ENCODE peak calls at places on chromosomes 2 and 18, in six cellular contexts. One of them, this sample, is unnamed.

GRCh38 chr2:69385443-69386151 is 1.4 kb downstream of the GFPT1 start:
- DNase-seq in GM10248: no peak
- DNase-seq in GM20000: no peak
- DNase-seq in keratinocyte: no peak
- DNase-seq in HFFc6: no peak
- DNase-seq in BE2C: no peak
- DNase-seq in this sample: peak

GRCh38 chr18:74069178-74070050 is 78.2 kb downstream of the FBXO15 start:
- DNase-seq in GM10248: no peak
- DNase-seq in GM20000: no peak
- DNase-seq in keratinocyte: no peak
- DNase-seq in HFFc6: no peak
- DNase-seq in BE2C: no peak
- DNase-seq in this sample: peak

GRCh38 chr18:32042337-32042736 is 23.7 kb downstream of the RNF125 start:
- DNase-seq in GM10248: no peak
- DNase-seq in GM20000: no peak
- DNase-seq in keratinocyte: no peak
- DNase-seq in HFFc6: no peak
- DNase-seq in BE2C: no peak
- DNase-seq in this sample: no peak

GRCh38 chr2:63696496-63696895 is 107.7 kb downstream of the MDH1 start:
- DNase-seq in GM10248: no peak
- DNase-seq in GM20000: no peak
- DNase-seq in keratinocyte: no peak
- DNase-seq in HFFc6: no peak
- DNase-seq in BE2C: no peak
- DNase-seq in this sample: no peak

GRCh38 chr18:45110577-45111506 is 430.2 kb downstream of the SETBP1 start:
- DNase-seq in GM10248: no peak
- DNase-seq in GM20000: no peak
- DNase-seq in keratinocyte: no peak
- DNase-seq in HFFc6: no peak
- DNase-seq in BE2C: no peak
- DNase-seq in this sample: peak

GRCh38 chr2:171410101-171410500 is 23.7 kb downstream of the METTL8 start:
- DNase-seq in GM10248: no peak
- DNase-seq in GM20000: no peak
- DNase-seq in keratinocyte: no peak
- DNase-seq in HFFc6: peak
- DNase-seq in BE2C: no peak
- DNase-seq in this sample: peak

GRCh38 chr2:74482801-74483674 is at the start of the genes CCDC142 and TTC31:
- DNase-seq in GM10248: peak
- DNase-seq in GM20000: peak
- DNase-seq in keratinocyte: no peak
- DNase-seq in HFFc6: peak
- DNase-seq in BE2C: peak
- DNase-seq in this sample: peak

GRCh38 chr2:228767196-228767595 is 503.9 kb downstream of the PID1 start:
- DNase-seq in GM10248: no peak
- DNase-seq in GM20000: no peak
- DNase-seq in keratinocyte: no peak
- DNase-seq in HFFc6: peak
- DNase-seq in BE2C: no peak
- DNase-seq in this sample: peak

GRCh38 chr2:59888015-59888414 is 665.4 kb downstream of the BCL11A start:
- DNase-seq in GM10248: peak
- DNase-seq in GM20000: peak
- DNase-seq in keratinocyte: no peak
- DNase-seq in HFFc6: no peak
- DNase-seq in BE2C: no peak
- DNase-seq in this sample: no peak

GRCh38 chr2:9665903-9666302 is 35.1 kb upstream of the YWHAQ start:
- DNase-seq in GM10248: no peak
- DNase-seq in GM20000: no peak
- DNase-seq in keratinocyte: no peak
- DNase-seq in HFFc6: peak
- DNase-seq in BE2C: no peak
- DNase-seq in this sample: peak

GRCh38 chr18:35267809-35268208 is 22.2 kb downstream of the ZSCAN30 start:
- DNase-seq in GM10248: no peak
- DNase-seq in GM20000: no peak
- DNase-seq in keratinocyte: no peak
- DNase-seq in HFFc6: no peak
- DNase-seq in BE2C: peak
- DNase-seq in this sample: no peak

GRCh38 chr2:176682278-176682677 is 413.0 kb downstream of the MTX2 start:
- DNase-seq in GM10248: no peak
- DNase-seq in GM20000: no peak
- DNase-seq in keratinocyte: no peak
- DNase-seq in HFFc6: no peak
- DNase-seq in BE2C: no peak
- DNase-seq in this sample: peak

GRCh38 chr2:9629222-9630000 is 1.4 kb downstream of the YWHAQ start:
- DNase-seq in GM10248: no peak
- DNase-seq in GM20000: no peak
- DNase-seq in keratinocyte: no peak
- DNase-seq in HFFc6: peak
- DNase-seq in BE2C: no peak
- DNase-seq in this sample: peak

GRCh38 chr2:218898109-218898878 is 17.6 kb downstream of the WNT10A start:
- DNase-seq in GM10248: peak
- DNase-seq in GM20000: peak
- DNase-seq in keratinocyte: no peak
- DNase-seq in HFFc6: no peak
- DNase-seq in BE2C: peak
- DNase-seq in this sample: peak

GRCh38 chr2:9753276-9753600 is 90.0 kb upstream of the TAF1B start:
- DNase-seq in GM10248: peak
- DNase-seq in GM20000: peak
- DNase-seq in keratinocyte: peak
- DNase-seq in HFFc6: peak
- DNase-seq in BE2C: no peak
- DNase-seq in this sample: peak

GRCh38 chr2:88714667-88715066 is 23.2 kb downstream of the RPIA start:
- DNase-seq in GM10248: no peak
- DNase-seq in GM20000: no peak
- DNase-seq in keratinocyte: no peak
- DNase-seq in HFFc6: no peak
- DNase-seq in BE2C: no peak
- DNase-seq in this sample: no peak

GRCh38 chr2:38613126-38613848 is 10.6 kb upstream of the HNRNPLL start:
- DNase-seq in GM10248: no peak
- DNase-seq in GM20000: no peak
- DNase-seq in keratinocyte: no peak
- DNase-seq in HFFc6: no peak
- DNase-seq in BE2C: no peak
- DNase-seq in this sample: no peak

GRCh38 chr2:33782395-33783239 is 183.5 kb upstream of the FAM98A start:
- DNase-seq in GM10248: no peak
- DNase-seq in GM20000: no peak
- DNase-seq in keratinocyte: no peak
- DNase-seq in HFFc6: no peak
- DNase-seq in BE2C: no peak
- DNase-seq in this sample: no peak

GRCh38 chr18:60157810-60158209 is 214.8 kb downstream of the MC4R start:
- DNase-seq in GM10248: no peak
- DNase-seq in GM20000: no peak
- DNase-seq in keratinocyte: no peak
- DNase-seq in HFFc6: no peak
- DNase-seq in BE2C: no peak
- DNase-seq in this sample: no peak

GRCh38 chr18:60064271-60064670 is 164.5 kb downstream of the PMAIP1 start:
- DNase-seq in GM10248: no peak
- DNase-seq in GM20000: no peak
- DNase-seq in keratinocyte: peak
- DNase-seq in HFFc6: peak
- DNase-seq in BE2C: no peak
- DNase-seq in this sample: no peak

GRCh38 chr2:30670453-30670852 is 136.8 kb downstream of the CAPN13 start:
- DNase-seq in GM10248: no peak
- DNase-seq in GM20000: no peak
- DNase-seq in keratinocyte: no peak
- DNase-seq in HFFc6: no peak
- DNase-seq in BE2C: no peak
- DNase-seq in this sample: no peak

GRCh38 chr2:201517094-201517493 is 65.6 kb downstream of the STRADB start:
- DNase-seq in GM10248: no peak
- DNase-seq in GM20000: no peak
- DNase-seq in keratinocyte: no peak
- DNase-seq in HFFc6: peak
- DNase-seq in BE2C: no peak
- DNase-seq in this sample: no peak

GRCh38 chr2:110853516-110853915 is 121.1 kb downstream of the ACOXL start:
- DNase-seq in GM10248: peak
- DNase-seq in GM20000: peak
- DNase-seq in keratinocyte: no peak
- DNase-seq in HFFc6: no peak
- DNase-seq in BE2C: peak
- DNase-seq in this sample: peak

DNA sequence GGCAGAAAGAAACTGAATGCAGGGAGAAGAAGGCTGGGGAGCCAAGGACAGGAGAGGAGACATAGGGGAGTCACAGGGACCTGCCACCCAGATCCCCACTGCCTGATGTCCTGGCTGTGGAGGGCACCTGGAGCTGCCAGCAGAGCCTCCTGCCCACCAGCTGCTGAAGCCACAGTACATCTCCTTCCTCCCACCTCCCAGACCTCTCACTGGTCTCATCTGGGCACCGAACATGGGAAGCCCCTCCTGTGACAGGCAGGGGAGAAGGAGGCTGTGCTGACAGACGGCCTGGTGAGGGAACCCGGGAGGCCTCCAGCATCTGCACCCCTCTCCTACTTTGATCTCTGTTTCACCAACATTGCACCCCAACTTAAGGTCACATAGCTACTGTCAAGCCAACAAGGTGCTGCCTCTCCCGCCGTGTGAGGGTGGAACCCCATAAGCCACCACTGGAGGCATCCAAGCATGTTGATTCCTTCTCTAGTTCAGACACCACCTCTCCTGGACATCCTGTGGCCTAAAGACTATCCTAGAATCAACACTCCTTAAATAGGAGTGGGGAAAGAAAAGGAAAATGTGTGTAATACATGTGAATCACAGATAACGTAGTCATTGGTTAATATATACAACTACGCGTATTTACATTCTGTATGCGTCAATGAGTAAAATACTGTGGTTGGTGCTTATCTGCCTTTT is 3.6 kb upstream of the RNPEPL1 start:
- DNase-seq in GM10248: no peak
- DNase-seq in GM20000: no peak
- DNase-seq in keratinocyte: no peak
- DNase-seq in HFFc6: peak
- DNase-seq in BE2C: no peak
- DNase-seq in this sample: no peak
- TF ChIP-seq CTCF in GM10248: peak
- TF ChIP-seq CTCF in GM20000: no peak
- TF ChIP-seq CTCF in keratinocyte: no peak
- TF ChIP-seq CTCF in HFFc6: peak
- TF ChIP-seq CTCF in BE2C: peak
- TF ChIP-seq CTCF in this sample: no peak

GRCh38 chr18:2471523-2471922 is 99.8 kb downstream of the METTL4 start:
- DNase-seq in GM10248: no peak
- DNase-seq in GM20000: no peak
- DNase-seq in keratinocyte: no peak
- DNase-seq in HFFc6: no peak
- DNase-seq in BE2C: peak
- DNase-seq in this sample: no peak
- TF ChIP-seq CTCF in GM10248: peak
- TF ChIP-seq CTCF in GM20000: no peak
- TF ChIP-seq CTCF in keratinocyte: peak
- TF ChIP-seq CTCF in HFFc6: peak
- TF ChIP-seq CTCF in BE2C: peak
- TF ChIP-seq CTCF in this sample: no peak

DNA sequence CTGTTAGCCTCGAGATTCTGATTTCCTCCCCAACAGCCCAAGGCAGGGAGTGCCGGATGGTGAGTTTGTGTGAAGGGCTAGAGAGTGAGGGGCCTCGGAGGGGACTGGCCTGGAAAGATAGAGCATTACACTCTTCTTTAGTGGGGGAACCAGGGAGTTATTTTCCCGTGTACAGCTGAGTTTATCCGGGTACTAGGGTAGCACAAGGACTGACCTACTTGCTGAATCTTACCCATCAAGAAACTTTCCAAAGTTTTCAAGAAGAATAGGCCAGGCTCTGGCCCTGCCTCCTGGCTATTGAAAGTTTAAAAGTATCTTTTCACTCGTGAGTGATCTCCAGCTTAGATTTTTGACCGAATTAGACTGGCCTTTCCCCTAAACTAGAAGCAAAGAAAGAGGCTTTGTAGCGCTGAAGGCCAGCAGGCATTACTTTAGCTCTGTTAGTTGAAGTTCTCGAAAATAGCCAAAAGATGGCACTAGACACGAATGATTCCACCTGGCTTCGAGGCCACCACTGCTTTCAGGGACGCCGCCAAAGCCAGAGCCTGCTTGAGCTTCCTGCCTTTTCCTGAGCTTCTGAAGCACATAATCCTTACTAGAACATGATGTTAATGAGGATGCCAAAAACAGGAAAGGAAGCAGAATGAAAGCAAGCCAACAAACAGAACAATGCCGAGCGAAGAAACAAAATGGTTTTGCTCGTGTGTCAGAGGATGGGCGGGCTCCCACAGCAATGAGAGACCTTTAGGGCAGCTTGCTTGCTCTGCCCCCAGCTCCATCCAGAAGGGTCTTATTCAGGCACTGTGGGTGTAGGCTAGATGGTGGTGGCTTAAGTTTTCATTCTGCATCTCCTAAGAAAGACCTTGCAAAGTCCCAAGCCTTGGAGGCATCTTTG is 55.8 kb downstream of the TSN start:
- DNase-seq in GM10248: peak
- DNase-seq in GM20000: peak
- DNase-seq in keratinocyte: no peak
- DNase-seq in HFFc6: peak
- DNase-seq in BE2C: peak
- DNase-seq in this sample: peak
- TF ChIP-seq CTCF in GM10248: peak
- TF ChIP-seq CTCF in GM20000: peak
- TF ChIP-seq CTCF in keratinocyte: peak
- TF ChIP-seq CTCF in HFFc6: peak
- TF ChIP-seq CTCF in BE2C: peak
- TF ChIP-seq CTCF in this sample: peak

DNA sequence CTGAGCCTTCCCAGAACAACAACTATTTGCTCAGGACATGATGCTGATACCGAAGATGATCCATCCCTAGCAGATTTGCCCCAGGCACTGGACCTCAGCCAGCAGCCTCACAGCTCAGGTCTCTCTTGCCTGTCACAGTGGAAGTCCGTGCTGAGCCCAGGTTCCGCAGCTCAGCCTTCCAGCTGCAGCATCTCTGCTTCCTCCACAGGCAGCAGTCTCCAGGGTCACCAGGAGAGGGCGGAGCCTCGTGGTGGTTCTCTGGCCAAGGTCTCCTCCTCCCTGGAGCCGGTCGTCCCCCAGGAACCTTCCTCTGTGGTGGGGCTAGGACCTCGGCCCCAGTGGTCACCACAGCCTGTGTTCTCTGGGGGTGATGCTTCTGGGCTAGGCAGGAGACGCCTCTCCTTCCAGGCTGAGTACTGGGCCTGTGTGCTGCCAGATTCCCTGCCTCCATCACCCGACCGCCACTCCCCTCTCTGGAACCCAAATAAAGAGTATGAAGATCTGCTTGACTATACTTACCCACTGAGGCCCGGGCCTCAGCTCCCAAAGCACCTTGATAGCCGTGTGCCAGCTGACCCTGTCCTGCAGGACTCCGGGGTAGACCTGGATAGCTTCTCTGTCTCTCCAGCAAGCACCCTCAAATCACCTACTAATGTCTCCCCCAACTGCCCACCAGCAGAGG is 15.4 kb downstream of the CEP68 start:
- DNase-seq in GM10248: no peak
- DNase-seq in GM20000: no peak
- DNase-seq in keratinocyte: no peak
- DNase-seq in HFFc6: peak
- DNase-seq in BE2C: peak
- DNase-seq in this sample: peak
- TF ChIP-seq CTCF in GM10248: no peak
- TF ChIP-seq CTCF in GM20000: no peak
- TF ChIP-seq CTCF in keratinocyte: peak
- TF ChIP-seq CTCF in HFFc6: peak
- TF ChIP-seq CTCF in BE2C: peak
- TF ChIP-seq CTCF in this sample: peak

This sample was measured in MCF 10A.